ENCODE peak calls at places on chromosome 11, in five cellular contexts. One of them, this sample, is unnamed.

GRCh38 chr11:62974848-62975522 is 9.8 kb downstream of the SLC22A6 start:
- DNase-seq in spleen: no peak
- DNase-seq in CD8-positive, alpha-beta T cell: no peak
- DNase-seq in sigmoid colon: peak; percentile 54
- DNase-seq in tibial artery: no peak
- DNase-seq in this sample: no peak

GRCh38 chr11:134536677-134537076 is 124.6 kb upstream of the B3GAT1 start:
- DNase-seq in sigmoid colon: peak; percentile 19
- DNase-seq in spleen: no peak
- DNase-seq in tibial artery: no peak
- DNase-seq in CD8-positive, alpha-beta T cell: no peak
- DNase-seq in this sample: no peak

GRCh38 chr11:112631333-112631732 is 329.9 kb upstream of the NCAM1 start:
- DNase-seq in sigmoid colon: no peak
- DNase-seq in spleen: no peak
- DNase-seq in CD8-positive, alpha-beta T cell: no peak
- DNase-seq in tibial artery: no peak
- DNase-seq in this sample: no peak

GRCh38 chr11:20162824-20163777 is 2.8 kb upstream of the DBX1 start:
- DNase-seq in tibial artery: no peak
- DNase-seq in spleen: no peak
- DNase-seq in CD8-positive, alpha-beta T cell: no peak
- DNase-seq in sigmoid colon: no peak
- DNase-seq in this sample: no peak

GRCh38 chr11:2182692-2183474 is 11.3 kb upstream of the TH start:
- DNase-seq in tibial artery: no peak
- DNase-seq in spleen: no peak
- DNase-seq in CD8-positive, alpha-beta T cell: no peak
- DNase-seq in sigmoid colon: no peak
- DNase-seq in this sample: no peak

GRCh38 chr11:74634537-74634936 is 42.2 kb downstream of the POLD3 start:
- DNase-seq in tibial artery: no peak
- DNase-seq in CD8-positive, alpha-beta T cell: no peak
- DNase-seq in spleen: no peak
- DNase-seq in sigmoid colon: no peak
- DNase-seq in this sample: no peak

GRCh38 chr11:134159652-134160051 is 64.1 kb downstream of the NCAPD3 start:
- DNase-seq in sigmoid colon: no peak
- DNase-seq in CD8-positive, alpha-beta T cell: no peak
- DNase-seq in tibial artery: no peak
- DNase-seq in spleen: no peak
- DNase-seq in this sample: no peak

GRCh38 chr11:16117989-16118810 is 238.1 kb downstream of the SOX6 start:
- DNase-seq in tibial artery: no peak
- DNase-seq in sigmoid colon: no peak
- DNase-seq in CD8-positive, alpha-beta T cell: no peak
- DNase-seq in spleen: no peak
- DNase-seq in this sample: no peak

GRCh38 chr11:14132312-14132711 is 169.8 kb downstream of the SPON1 start:
- DNase-seq in sigmoid colon: no peak
- DNase-seq in tibial artery: no peak
- DNase-seq in spleen: no peak
- DNase-seq in CD8-positive, alpha-beta T cell: no peak
- DNase-seq in this sample: no peak

GRCh38 chr11:118956094-118956846 is at the start of gene UPK2:
- DNase-seq in CD8-positive, alpha-beta T cell: peak; percentile 94
- DNase-seq in spleen: peak; percentile 96
- DNase-seq in sigmoid colon: peak; percentile 94
- DNase-seq in tibial artery: peak; percentile 84
- DNase-seq in this sample: no peak

GRCh38 chr11:199782-200181 is 6.9 kb downstream of the SCGB1C1 start:
- DNase-seq in sigmoid colon: peak; percentile 64
- DNase-seq in CD8-positive, alpha-beta T cell: peak; percentile 45
- DNase-seq in spleen: peak; percentile 70
- DNase-seq in tibial artery: peak; percentile 20
- DNase-seq in this sample: peak; percentile 70

GRCh38 chr11:70173018-70173417 is 30.1 kb upstream of the FADD start:
- DNase-seq in sigmoid colon: no peak
- DNase-seq in CD8-positive, alpha-beta T cell: no peak
- DNase-seq in spleen: no peak
- DNase-seq in tibial artery: no peak
- DNase-seq in this sample: no peak

GRCh38 chr11:2778630-2779498 is 79.1 kb upstream of the KCNQ1OT1 start:
- DNase-seq in CD8-positive, alpha-beta T cell: peak; percentile 45
- DNase-seq in tibial artery: peak; percentile 75
- DNase-seq in sigmoid colon: peak; percentile 93
- DNase-seq in spleen: peak; percentile 86
- DNase-seq in this sample: peak; percentile 93

GRCh38 chr11:97973352-97973857 is 1047.3 kb upstream of the CNTN5 start:
- DNase-seq in spleen: no peak
- DNase-seq in CD8-positive, alpha-beta T cell: no peak
- DNase-seq in tibial artery: no peak
- DNase-seq in sigmoid colon: no peak
- DNase-seq in this sample: no peak

GRCh38 chr11:95991545-95991944 is 67.6 kb upstream of the MTMR2 start:
- DNase-seq in spleen: no peak
- DNase-seq in tibial artery: no peak
- DNase-seq in sigmoid colon: no peak
- DNase-seq in CD8-positive, alpha-beta T cell: no peak
- DNase-seq in this sample: no peak

GRCh38 chr11:73359930-73360742 is 16.1 kb upstream of the RELT start:
- DNase-seq in tibial artery: no peak
- DNase-seq in spleen: no peak
- DNase-seq in sigmoid colon: no peak
- DNase-seq in CD8-positive, alpha-beta T cell: no peak
- DNase-seq in this sample: no peak

GRCh38 chr11:20087118-20087521 is 73.2 kb downstream of the DBX1 start:
- DNase-seq in spleen: no peak
- DNase-seq in sigmoid colon: no peak
- DNase-seq in tibial artery: no peak
- DNase-seq in CD8-positive, alpha-beta T cell: no peak
- DNase-seq in this sample: no peak

GRCh38 chr11:8267831-8268529 is 4.3 kb upstream of the LMO1 start:
- DNase-seq in sigmoid colon: peak; percentile 44
- DNase-seq in tibial artery: no peak
- DNase-seq in spleen: peak; percentile 82
- DNase-seq in CD8-positive, alpha-beta T cell: no peak
- DNase-seq in this sample: peak; percentile 81

GRCh38 chr11:24760681-24761080 is 263.8 kb downstream of the LUZP2 start:
- DNase-seq in CD8-positive, alpha-beta T cell: no peak
- DNase-seq in tibial artery: no peak
- DNase-seq in sigmoid colon: no peak
- DNase-seq in spleen: no peak
- DNase-seq in this sample: no peak

GRCh38 chr11:128095459-128096096 is 491.8 kb downstream of the ETS1 start:
- DNase-seq in tibial artery: no peak
- DNase-seq in sigmoid colon: no peak
- DNase-seq in spleen: no peak
- DNase-seq in CD8-positive, alpha-beta T cell: no peak
- DNase-seq in this sample: no peak

DNA sequence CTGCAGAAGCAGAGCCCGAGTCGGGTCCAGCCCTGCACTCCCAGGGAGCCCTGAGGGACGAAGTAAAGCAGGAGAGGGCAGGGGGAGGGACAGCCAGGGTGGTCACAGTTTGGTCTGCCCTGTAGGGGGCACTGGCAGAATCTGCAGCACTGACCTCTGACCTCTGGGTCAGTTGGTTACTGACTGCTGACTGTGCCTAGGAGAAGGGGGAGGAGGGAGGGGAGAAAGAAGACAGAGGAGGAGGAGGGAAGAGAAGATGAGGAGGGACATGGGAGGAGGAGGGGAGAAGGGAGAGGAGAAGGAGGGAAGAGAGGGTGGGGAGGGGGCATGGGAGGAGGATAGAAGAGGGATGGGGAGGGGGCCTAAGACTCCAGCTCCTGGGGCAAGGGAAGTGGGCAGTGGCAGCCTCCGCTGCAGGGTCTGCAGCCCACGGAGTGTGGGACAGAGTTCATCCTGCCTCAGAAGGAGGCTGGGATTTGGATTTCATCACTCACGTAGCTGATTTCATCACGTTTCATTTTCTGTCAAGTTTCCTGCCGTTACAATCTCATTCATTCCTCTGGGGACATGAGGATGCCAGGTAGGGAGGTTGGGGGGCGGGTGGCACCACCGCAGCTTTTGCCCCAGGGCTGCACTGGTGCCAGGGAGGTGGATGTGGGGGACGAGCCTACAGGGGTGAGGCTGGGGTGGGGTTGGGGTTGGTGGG is 55.2 kb downstream of the FLRT1 start:
- DNase-seq in spleen: no peak
- DNase-seq in CD8-positive, alpha-beta T cell: no peak
- DNase-seq in tibial artery: no peak
- DNase-seq in sigmoid colon: no peak
- DNase-seq in this sample: no peak
- TF ChIP-seq CTCF in spleen: no peak
- TF ChIP-seq CTCF in CD8-positive, alpha-beta T cell: no peak
- TF ChIP-seq CTCF in tibial artery: no peak
- TF ChIP-seq CTCF in sigmoid colon: no peak
- TF ChIP-seq CTCF in this sample: no peak

GRCh38 chr11:17827006-17827405 is 92.4 kb downstream of the KCNC1 start:
- DNase-seq in tibial artery: no peak
- DNase-seq in sigmoid colon: no peak
- DNase-seq in spleen: no peak
- DNase-seq in CD8-positive, alpha-beta T cell: no peak
- DNase-seq in this sample: no peak

GRCh38 chr11:17831228-17831627 is 96.6 kb downstream of the KCNC1 start:
- DNase-seq in tibial artery: no peak
- DNase-seq in spleen: no peak
- DNase-seq in CD8-positive, alpha-beta T cell: no peak
- DNase-seq in sigmoid colon: no peak
- DNase-seq in this sample: no peak

GRCh38 chr11:17828311-17828751 is 93.8 kb downstream of the KCNC1 start:
- DNase-seq in spleen: no peak
- DNase-seq in tibial artery: peak; percentile 65
- DNase-seq in sigmoid colon: peak; percentile 88
- DNase-seq in CD8-positive, alpha-beta T cell: no peak
- DNase-seq in this sample: no peak

GRCh38 chr11:17831883-17832282 is 97.3 kb downstream of the KCNC1 start:
- DNase-seq in spleen: no peak
- DNase-seq in CD8-positive, alpha-beta T cell: no peak
- DNase-seq in tibial artery: no peak
- DNase-seq in sigmoid colon: no peak
- DNase-seq in this sample: no peak
- TF ChIP-seq CTCF in spleen: no peak
- TF ChIP-seq CTCF in CD8-positive, alpha-beta T cell: no peak
- TF ChIP-seq CTCF in tibial artery: no peak
- TF ChIP-seq CTCF in sigmoid colon: no peak
- TF ChIP-seq CTCF in this sample: no peak

DNA sequence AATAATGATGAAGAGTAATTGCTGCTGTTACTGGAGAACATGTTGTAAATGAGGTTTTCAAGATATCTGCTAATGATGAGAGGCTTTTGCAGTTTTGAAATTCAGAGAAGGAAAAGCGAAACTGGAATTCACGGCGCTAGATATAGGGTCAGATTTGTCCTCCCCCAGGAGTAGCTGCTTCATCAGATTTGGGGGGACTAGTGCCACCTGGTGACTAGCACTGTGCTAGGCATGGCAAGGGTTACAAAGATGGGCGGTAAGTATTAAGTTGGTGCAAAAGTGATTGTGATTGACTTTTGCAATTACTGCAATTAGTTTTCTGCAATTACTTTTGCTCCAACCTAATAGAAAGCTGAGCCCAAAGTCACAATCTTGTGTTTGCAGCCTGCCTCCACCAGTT is 879.9 kb upstream of the TENM4 start:
- DNase-seq in spleen: no peak
- DNase-seq in CD8-positive, alpha-beta T cell: no peak
- DNase-seq in tibial artery: no peak
- DNase-seq in sigmoid colon: no peak
- DNase-seq in this sample: no peak
- TF ChIP-seq CTCF in spleen: no peak
- TF ChIP-seq CTCF in CD8-positive, alpha-beta T cell: no peak
- TF ChIP-seq CTCF in tibial artery: no peak
- TF ChIP-seq CTCF in sigmoid colon: no peak
- TF ChIP-seq CTCF in this sample: peak; percentile 64

GRCh38 chr11:43515090-43515489 is 156.4 kb downstream of the TTC17 start:
- DNase-seq in spleen: no peak
- DNase-seq in CD8-positive, alpha-beta T cell: no peak
- DNase-seq in sigmoid colon: no peak
- DNase-seq in tibial artery: no peak
- DNase-seq in this sample: no peak
- TF ChIP-seq CTCF in spleen: no peak
- TF ChIP-seq CTCF in CD8-positive, alpha-beta T cell: no peak
- TF ChIP-seq CTCF in sigmoid colon: no peak
- TF ChIP-seq CTCF in tibial artery: no peak
- TF ChIP-seq CTCF in this sample: peak; percentile 30

DNA sequence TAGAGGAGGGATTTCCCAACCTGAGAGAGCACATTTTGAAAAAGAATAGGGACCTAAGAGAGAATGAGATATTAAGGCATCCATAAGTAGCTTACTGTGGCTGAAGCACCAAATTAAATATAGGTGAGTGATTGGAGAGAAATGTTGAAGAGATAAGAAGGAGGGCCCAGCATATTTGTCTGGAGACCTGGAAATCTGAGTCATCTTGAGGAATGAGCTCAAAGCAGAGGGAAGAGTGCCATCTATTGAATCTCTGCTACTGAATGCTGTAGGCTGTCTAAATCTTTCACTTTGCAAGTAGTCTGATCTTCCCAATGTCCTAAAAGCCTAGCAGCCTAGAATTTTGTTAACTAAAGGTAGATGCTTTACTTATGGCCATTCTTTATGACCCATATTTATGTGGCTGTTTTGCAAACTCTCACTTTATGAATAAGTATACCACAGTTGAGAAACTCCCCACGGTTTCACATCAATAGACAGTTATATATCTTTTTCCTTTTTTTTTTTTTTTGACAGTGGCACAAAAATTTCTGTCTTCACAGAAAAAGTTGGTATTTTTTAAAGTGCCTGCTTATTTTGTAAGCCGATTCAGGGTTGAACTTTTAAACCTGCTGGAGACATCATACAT is 2093.5 kb downstream of the LRRC4C start:
- DNase-seq in CD8-positive, alpha-beta T cell: no peak
- DNase-seq in spleen: no peak
- DNase-seq in sigmoid colon: no peak
- DNase-seq in tibial artery: no peak
- DNase-seq in this sample: no peak
- TF ChIP-seq CTCF in CD8-positive, alpha-beta T cell: no peak
- TF ChIP-seq CTCF in spleen: no peak
- TF ChIP-seq CTCF in sigmoid colon: no peak
- TF ChIP-seq CTCF in tibial artery: no peak
- TF ChIP-seq CTCF in this sample: peak; percentile 78

GRCh38 chr11:76579047-76579751 is 91.3 kb downstream of the LRRC32 start:
- DNase-seq in CD8-positive, alpha-beta T cell: no peak
- DNase-seq in sigmoid colon: no peak
- DNase-seq in spleen: no peak
- DNase-seq in tibial artery: peak; percentile 63
- DNase-seq in this sample: peak; percentile 88
- TF ChIP-seq CTCF in CD8-positive, alpha-beta T cell: no peak
- TF ChIP-seq CTCF in sigmoid colon: no peak
- TF ChIP-seq CTCF in spleen: no peak
- TF ChIP-seq CTCF in tibial artery: peak; percentile 54
- TF ChIP-seq CTCF in this sample: peak; percentile 85

GRCh38 chr11:105861225-105861624 is 160.8 kb downstream of the MSANTD4 start:
- DNase-seq in tibial artery: no peak
- DNase-seq in sigmoid colon: no peak
- DNase-seq in spleen: no peak
- DNase-seq in CD8-positive, alpha-beta T cell: no peak
- DNase-seq in this sample: no peak
- TF ChIP-seq CTCF in tibial artery: no peak
- TF ChIP-seq CTCF in sigmoid colon: no peak
- TF ChIP-seq CTCF in spleen: no peak
- TF ChIP-seq CTCF in CD8-positive, alpha-beta T cell: no peak
- TF ChIP-seq CTCF in this sample: peak; percentile 49

GRCh38 chr11:67406969-67407699 is 3.3 kb downstream of the TBC1D10C start:
- DNase-seq in spleen: peak; percentile 83
- DNase-seq in CD8-positive, alpha-beta T cell: peak; percentile 61
- DNase-seq in sigmoid colon: no peak
- DNase-seq in tibial artery: no peak
- DNase-seq in this sample: no peak
- TF ChIP-seq CTCF in spleen: no peak
- TF ChIP-seq CTCF in CD8-positive, alpha-beta T cell: no peak
- TF ChIP-seq CTCF in sigmoid colon: no peak
- TF ChIP-seq CTCF in tibial artery: no peak
- TF ChIP-seq CTCF in this sample: no peak

This sample was measured in chondrocyte.